ENCODE peak calls at places on chromosomes 3 and 15, in five cellular contexts. One of them, this sample, is unnamed.

GRCh38 chr3:72192572-72192971 is 407.6 kb upstream of the PROK2 start:
- DNase-seq in HepG2: no peak
- DNase-seq in H1: no peak
- DNase-seq in GM23338: no peak
- DNase-seq in spleen: no peak
- DNase-seq in this sample: no peak

GRCh38 chr3:12416731-12417130 is 67.5 kb upstream of the TSEN2 start:
- DNase-seq in HepG2: no peak
- DNase-seq in H1: no peak
- DNase-seq in GM23338: no peak
- DNase-seq in spleen: no peak
- DNase-seq in this sample: no peak

GRCh38 chr15:94691169-94691568 is 459.8 kb downstream of the MCTP2 start:
- DNase-seq in HepG2: no peak
- DNase-seq in H1: no peak
- DNase-seq in GM23338: no peak
- DNase-seq in spleen: no peak
- DNase-seq in this sample: no peak

GRCh38 chr15:81783586-81783985 is 262.2 kb downstream of the MEX3B start:
- DNase-seq in HepG2: no peak
- DNase-seq in H1: no peak
- DNase-seq in GM23338: no peak
- DNase-seq in spleen: no peak
- DNase-seq in this sample: no peak

GRCh38 chr15:99472416-99473145 is 93.2 kb upstream of the MEF2A start:
- DNase-seq in HepG2: peak
- DNase-seq in H1: no peak
- DNase-seq in GM23338: no peak
- DNase-seq in spleen: no peak
- DNase-seq in this sample: no peak

GRCh38 chr3:115239717-115240116 is 92.6 kb upstream of the ZBTB20 start:
- DNase-seq in HepG2: peak
- DNase-seq in H1: no peak
- DNase-seq in GM23338: no peak
- DNase-seq in spleen: no peak
- DNase-seq in this sample: no peak

GRCh38 chr15:62389887-62390792 is 225.1 kb upstream of the C2CD4B start:
- DNase-seq in HepG2: peak
- DNase-seq in H1: no peak
- DNase-seq in GM23338: peak
- DNase-seq in spleen: peak
- DNase-seq in this sample: no peak

GRCh38 chr15:43093026-43093425 is 12.8 kb downstream of the UBR1 start:
- DNase-seq in HepG2: no peak
- DNase-seq in H1: no peak
- DNase-seq in GM23338: no peak
- DNase-seq in spleen: no peak
- DNase-seq in this sample: no peak

GRCh38 chr3:43286886-43287301 is 554 bp downstream of the SNRK start:
- DNase-seq in HepG2: no peak
- DNase-seq in H1: no peak
- DNase-seq in GM23338: peak
- DNase-seq in spleen: no peak
- DNase-seq in this sample: no peak

GRCh38 chr15:27495963-27496459 is 525.0 kb downstream of the GABRG3 start:
- DNase-seq in HepG2: no peak
- DNase-seq in H1: no peak
- DNase-seq in GM23338: peak
- DNase-seq in spleen: no peak
- DNase-seq in this sample: no peak

GRCh38 chr3:57864853-57865252 is 108.7 kb downstream of the SLMAP start:
- DNase-seq in HepG2: no peak
- DNase-seq in H1: no peak
- DNase-seq in GM23338: peak
- DNase-seq in spleen: no peak
- DNase-seq in this sample: no peak

GRCh38 chr15:100849021-100849831 is 30.4 kb upstream of the ALDH1A3 start:
- DNase-seq in HepG2: no peak
- DNase-seq in H1: no peak
- DNase-seq in GM23338: peak
- DNase-seq in spleen: peak
- DNase-seq in this sample: no peak
- TF ChIP-seq POLR2AphosphoS5 in HepG2: no peak
- TF ChIP-seq POLR2AphosphoS5 in H1: no peak
- TF ChIP-seq POLR2AphosphoS5 in GM23338: peak
- TF ChIP-seq POLR2AphosphoS5 in spleen: peak
- TF ChIP-seq POLR2AphosphoS5 in this sample: no peak

DNA sequence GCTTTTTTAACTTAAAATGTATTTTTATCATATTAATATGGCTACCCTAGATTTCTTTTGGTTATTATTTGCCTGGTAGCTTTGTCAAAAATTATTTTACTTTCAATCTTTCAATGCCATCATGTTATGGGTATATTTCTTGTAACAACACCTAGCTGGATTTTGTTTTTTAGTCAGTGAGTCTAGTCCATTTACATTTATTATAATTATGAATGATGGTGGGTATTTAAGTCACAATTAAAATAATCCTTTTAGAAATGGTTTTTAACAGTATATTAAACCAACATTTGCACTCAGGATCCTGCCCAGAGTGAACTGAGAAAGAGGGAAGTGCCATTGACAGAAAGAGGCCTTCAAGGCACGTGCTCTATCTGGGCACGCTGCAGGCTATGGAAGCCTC is 39.8 kb upstream of the NUDT16 start:
- DNase-seq in HepG2: no peak
- DNase-seq in H1: no peak
- DNase-seq in GM23338: no peak
- DNase-seq in spleen: no peak
- DNase-seq in this sample: no peak
- TF ChIP-seq POLR2AphosphoS5 in HepG2: no peak
- TF ChIP-seq POLR2AphosphoS5 in H1: no peak
- TF ChIP-seq POLR2AphosphoS5 in GM23338: no peak
- TF ChIP-seq POLR2AphosphoS5 in spleen: no peak
- TF ChIP-seq POLR2AphosphoS5 in this sample: no peak

GRCh38 chr3:155339052-155339451 is 45.6 kb upstream of the STRIT1 start:
- DNase-seq in HepG2: no peak
- DNase-seq in H1: no peak
- DNase-seq in GM23338: no peak
- DNase-seq in spleen: no peak
- DNase-seq in this sample: no peak
- TF ChIP-seq POLR2AphosphoS5 in HepG2: no peak
- TF ChIP-seq POLR2AphosphoS5 in H1: no peak
- TF ChIP-seq POLR2AphosphoS5 in GM23338: no peak
- TF ChIP-seq POLR2AphosphoS5 in spleen: no peak
- TF ChIP-seq POLR2AphosphoS5 in this sample: no peak

GRCh38 chr15:74613953-74614743 is 1.5 kb upstream of the CLK3 start:
- DNase-seq in HepG2: no peak
- DNase-seq in H1: no peak
- DNase-seq in GM23338: peak
- DNase-seq in spleen: no peak
- DNase-seq in this sample: no peak
- TF ChIP-seq POLR2AphosphoS5 in HepG2: no peak
- TF ChIP-seq POLR2AphosphoS5 in H1: no peak
- TF ChIP-seq POLR2AphosphoS5 in GM23338: peak
- TF ChIP-seq POLR2AphosphoS5 in spleen: no peak
- TF ChIP-seq POLR2AphosphoS5 in this sample: peak

DNA sequence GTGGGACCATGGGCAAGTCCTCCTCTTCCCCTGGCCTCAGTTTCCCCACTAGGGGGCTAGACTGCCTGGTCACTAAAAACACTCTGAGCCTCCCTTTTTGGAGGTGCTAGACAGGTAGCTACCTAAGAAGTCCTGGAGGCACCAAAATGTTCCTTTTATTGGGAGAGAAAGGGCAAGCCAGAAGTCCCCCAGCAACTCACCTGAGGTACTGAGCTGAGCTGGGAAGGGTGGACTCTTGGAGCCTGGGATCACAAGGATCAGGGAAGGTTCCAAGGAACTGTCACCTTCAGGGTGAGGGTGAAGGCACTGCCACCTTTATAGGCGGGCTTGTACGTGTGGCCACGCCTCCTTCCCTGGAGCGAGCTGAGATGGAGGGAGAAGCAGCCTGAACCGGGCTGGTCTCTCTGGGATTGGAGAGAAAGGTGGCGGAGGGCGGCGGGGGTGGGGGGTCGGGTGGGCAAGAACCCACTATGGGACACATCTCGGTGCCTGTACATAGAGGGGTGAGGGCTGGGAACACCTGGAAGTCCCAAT is at the start of gene CYP1A1:
- DNase-seq in HepG2: no peak
- DNase-seq in H1: no peak
- DNase-seq in GM23338: peak
- DNase-seq in spleen: no peak
- DNase-seq in this sample: no peak
- TF ChIP-seq POLR2AphosphoS5 in HepG2: no peak
- TF ChIP-seq POLR2AphosphoS5 in H1: no peak
- TF ChIP-seq POLR2AphosphoS5 in GM23338: peak
- TF ChIP-seq POLR2AphosphoS5 in spleen: no peak
- TF ChIP-seq POLR2AphosphoS5 in this sample: no peak

GRCh38 chr3:64345351-64345750 is 120.1 kb upstream of the PRICKLE2 start:
- DNase-seq in HepG2: no peak
- DNase-seq in H1: no peak
- DNase-seq in GM23338: no peak
- DNase-seq in spleen: no peak
- DNase-seq in this sample: no peak

GRCh38 chr3:64343692-64344440 is 118.6 kb upstream of the PRICKLE2 start:
- DNase-seq in HepG2: no peak
- DNase-seq in H1: no peak
- DNase-seq in GM23338: no peak
- DNase-seq in spleen: no peak
- DNase-seq in this sample: no peak

GRCh38 chr3:64342940-64343691 is 117.8 kb upstream of the PRICKLE2 start:
- DNase-seq in HepG2: peak
- DNase-seq in H1: no peak
- DNase-seq in GM23338: peak
- DNase-seq in spleen: no peak
- DNase-seq in this sample: no peak

GRCh38 chr3:64341355-64341754 is 116.1 kb upstream of the PRICKLE2 start:
- DNase-seq in HepG2: no peak
- DNase-seq in H1: no peak
- DNase-seq in GM23338: peak
- DNase-seq in spleen: no peak
- DNase-seq in this sample: no peak

GRCh38 chr3:64344721-64345207 is 119.5 kb upstream of the PRICKLE2 start:
- DNase-seq in HepG2: no peak
- DNase-seq in H1: peak
- DNase-seq in GM23338: peak
- DNase-seq in spleen: no peak
- DNase-seq in this sample: no peak
- TF ChIP-seq POLR2AphosphoS5 in HepG2: no peak
- TF ChIP-seq POLR2AphosphoS5 in H1: no peak
- TF ChIP-seq POLR2AphosphoS5 in GM23338: no peak
- TF ChIP-seq POLR2AphosphoS5 in spleen: no peak
- TF ChIP-seq POLR2AphosphoS5 in this sample: no peak

GRCh38 chr15:68399096-68400065 is 32.6 kb downstream of the ITGA11 start:
- DNase-seq in HepG2: no peak
- DNase-seq in H1: no peak
- DNase-seq in GM23338: no peak
- DNase-seq in spleen: no peak
- DNase-seq in this sample: no peak
- TF ChIP-seq POLR2AphosphoS5 in HepG2: no peak
- TF ChIP-seq POLR2AphosphoS5 in H1: no peak
- TF ChIP-seq POLR2AphosphoS5 in GM23338: no peak
- TF ChIP-seq POLR2AphosphoS5 in spleen: no peak
- TF ChIP-seq POLR2AphosphoS5 in this sample: no peak

GRCh38 chr15:48896775-48897143 is 18.8 kb downstream of the EID1 start:
- DNase-seq in HepG2: no peak
- DNase-seq in H1: no peak
- DNase-seq in GM23338: no peak
- DNase-seq in spleen: no peak
- DNase-seq in this sample: no peak

GRCh38 chr15:48890375-48890972 is 12.5 kb downstream of the EID1 start:
- DNase-seq in HepG2: no peak
- DNase-seq in H1: no peak
- DNase-seq in GM23338: no peak
- DNase-seq in spleen: no peak
- DNase-seq in this sample: no peak

GRCh38 chr15:48891229-48891765 is 13.4 kb downstream of the EID1 start:
- DNase-seq in HepG2: no peak
- DNase-seq in H1: no peak
- DNase-seq in GM23338: no peak
- DNase-seq in spleen: no peak
- DNase-seq in this sample: no peak

GRCh38 chr15:48889925-48890324 is 12.0 kb downstream of the EID1 start:
- DNase-seq in HepG2: no peak
- DNase-seq in H1: no peak
- DNase-seq in GM23338: no peak
- DNase-seq in spleen: no peak
- DNase-seq in this sample: no peak

DNA sequence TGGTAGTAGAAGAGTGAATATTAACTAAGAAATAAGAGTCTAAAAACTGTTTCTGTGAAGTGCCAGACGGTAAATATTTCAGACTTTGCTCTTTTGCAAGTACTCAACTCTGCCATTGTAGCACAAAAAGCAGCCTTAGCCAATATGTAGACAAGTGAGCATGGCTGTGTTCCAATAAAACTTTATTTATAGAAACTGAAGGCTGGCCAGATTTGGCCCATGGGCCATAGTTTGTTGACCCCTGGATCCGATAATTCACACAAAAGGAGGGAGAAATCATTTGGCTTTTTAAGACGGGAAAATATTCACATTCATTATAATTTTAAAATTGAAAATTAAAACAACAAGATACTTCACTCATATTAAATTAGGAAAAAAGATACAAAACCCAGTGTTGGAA is 15.4 kb downstream of the EID1 start:
- DNase-seq in HepG2: no peak
- DNase-seq in H1: no peak
- DNase-seq in GM23338: no peak
- DNase-seq in spleen: no peak
- DNase-seq in this sample: no peak
- TF ChIP-seq POLR2AphosphoS5 in HepG2: no peak
- TF ChIP-seq POLR2AphosphoS5 in H1: no peak
- TF ChIP-seq POLR2AphosphoS5 in GM23338: no peak
- TF ChIP-seq POLR2AphosphoS5 in spleen: no peak
- TF ChIP-seq POLR2AphosphoS5 in this sample: no peak